ENCODE peak calls at places on chromosomes 4 and X, in four cellular contexts. X, A, D and Q are unnamed samples.

GRCh38 chr4:30719363-30720020 is 677 bp upstream of the PCDH7 start:
- DNase-seq in X (no peak), A (peak), D (no peak), Q (peak)

GRCh38 chr4:102638621-102639020 is 122.1 kb downstream of the MANBA start:
- DNase-seq in X (no peak), A (no peak), D (no peak), Q (no peak)

GRCh38 chr4:32987111-32987510 is 2266.9 kb downstream of the PCDH7 start:
- DNase-seq in X (no peak), A (no peak), D (no peak), Q (no peak)

GRCh38 chrX:14922437-14922836 is 49.2 kb downstream of the MOSPD2 start:
- DNase-seq in X (no peak), A (no peak), D (no peak), Q (no peak)

GRCh38 chr4:100870940-100871772 is 353.3 kb upstream of the EMCN start:
- DNase-seq in X (no peak), A (no peak), D (no peak), Q (no peak)

GRCh38 chr4:11632488-11632887 is 203.8 kb upstream of the HS3ST1 start:
- DNase-seq in X (no peak), A (no peak), D (no peak), Q (no peak)

GRCh38 chr4:14259926-14260325 is 632.4 kb upstream of the BOD1L1 start:
- DNase-seq in X (no peak), A (no peak), D (no peak), Q (no peak)

GRCh38 chrX:144006811-144007210 is 122.9 kb downstream of the UBE2NL start:
- DNase-seq in X (no peak), A (no peak), D (no peak), Q (no peak)

GRCh38 chrX:44432641-44433040 is 89.2 kb upstream of the EFHC2 start:
- DNase-seq in X (peak), A (no peak), D (no peak), Q (no peak)